ENCODE peak calls at places on chromosome X, in six cellular contexts. One of them, this sample, is unnamed.

GRCh38 chrX:12505127-12505526 is 286.1 kb upstream of the PRPS2 start:
- DNase-seq in stomach: no peak
- DNase-seq in psoas muscle: no peak
- DNase-seq in H9: no peak
- DNase-seq in esophagus squamous epithelium: no peak
- DNase-seq in choroid plexus epithelial cell: no peak
- DNase-seq in this sample: no peak

GRCh38 chrX:129523076-129524055 is at the start of gene SMARCA1:
- DNase-seq in stomach: peak
- DNase-seq in psoas muscle: peak
- DNase-seq in H9: peak
- DNase-seq in esophagus squamous epithelium: no peak
- DNase-seq in choroid plexus epithelial cell: peak
- DNase-seq in this sample: peak

GRCh38 chrX:71577682-71578081 is 555 bp upstream of the GCNA start:
- DNase-seq in stomach: no peak
- DNase-seq in psoas muscle: no peak
- DNase-seq in H9: no peak
- DNase-seq in esophagus squamous epithelium: no peak
- DNase-seq in choroid plexus epithelial cell: no peak
- DNase-seq in this sample: no peak

GRCh38 chrX:47178337-47178736 is 15.3 kb upstream of the UBA1 start:
- DNase-seq in stomach: no peak
- DNase-seq in psoas muscle: no peak
- DNase-seq in H9: no peak
- DNase-seq in esophagus squamous epithelium: no peak
- DNase-seq in choroid plexus epithelial cell: no peak
- DNase-seq in this sample: no peak

GRCh38 chrX:12802741-12803140 is 11.5 kb downstream of the PRPS2 start:
- DNase-seq in stomach: no peak
- DNase-seq in psoas muscle: no peak
- DNase-seq in H9: no peak
- DNase-seq in esophagus squamous epithelium: no peak
- DNase-seq in choroid plexus epithelial cell: peak
- DNase-seq in this sample: no peak

GRCh38 chrX:44183329-44183728 is 160.1 kb downstream of the EFHC2 start:
- DNase-seq in stomach: no peak
- DNase-seq in psoas muscle: no peak
- DNase-seq in H9: no peak
- DNase-seq in esophagus squamous epithelium: no peak
- DNase-seq in choroid plexus epithelial cell: no peak
- DNase-seq in this sample: no peak

GRCh38 chrX:19752043-19752442 is 135.4 kb downstream of the SH3KBP1 start:
- DNase-seq in stomach: no peak
- DNase-seq in psoas muscle: no peak
- DNase-seq in H9: no peak
- DNase-seq in esophagus squamous epithelium: no peak
- DNase-seq in choroid plexus epithelial cell: no peak
- DNase-seq in this sample: no peak

GRCh38 chrX:68286076-68286475 is 147.2 kb downstream of the OPHN1 start:
- DNase-seq in stomach: no peak
- DNase-seq in psoas muscle: no peak
- DNase-seq in H9: no peak
- DNase-seq in esophagus squamous epithelium: no peak
- DNase-seq in choroid plexus epithelial cell: peak
- DNase-seq in this sample: no peak

GRCh38 chrX:78964598-78964997 is 19.4 kb downstream of the P2RY10 start:
- DNase-seq in stomach: no peak
- DNase-seq in psoas muscle: no peak
- DNase-seq in H9: no peak
- DNase-seq in esophagus squamous epithelium: no peak
- DNase-seq in choroid plexus epithelial cell: no peak
- DNase-seq in this sample: no peak

GRCh38 chrX:132393090-132393884 is 95.6 kb downstream of the MBNL3 start:
- DNase-seq in stomach: no peak
- DNase-seq in psoas muscle: no peak
- DNase-seq in H9: no peak
- DNase-seq in esophagus squamous epithelium: no peak
- DNase-seq in choroid plexus epithelial cell: no peak
- DNase-seq in this sample: no peak

GRCh38 chrX:46712733-46713132 is 46.2 kb downstream of the SLC9A7 start:
- DNase-seq in stomach: no peak
- DNase-seq in psoas muscle: no peak
- DNase-seq in H9: no peak
- DNase-seq in esophagus squamous epithelium: no peak
- DNase-seq in choroid plexus epithelial cell: no peak
- DNase-seq in this sample: no peak

GRCh38 chrX:99798951-99799350 is 611.1 kb downstream of the PCDH19 start:
- DNase-seq in stomach: no peak
- DNase-seq in psoas muscle: no peak
- DNase-seq in H9: no peak
- DNase-seq in esophagus squamous epithelium: no peak
- DNase-seq in choroid plexus epithelial cell: no peak
- DNase-seq in this sample: no peak

GRCh38 chrX:53824686-53825085 is 138.2 kb upstream of the HUWE1 start:
- DNase-seq in stomach: no peak
- DNase-seq in psoas muscle: no peak
- DNase-seq in H9: no peak
- DNase-seq in esophagus squamous epithelium: no peak
- DNase-seq in choroid plexus epithelial cell: no peak
- DNase-seq in this sample: no peak

GRCh38 chrX:29797156-29797555 is 418.2 kb upstream of the MAGEB2 start:
- DNase-seq in stomach: no peak
- DNase-seq in psoas muscle: no peak
- DNase-seq in H9: no peak
- DNase-seq in esophagus squamous epithelium: no peak
- DNase-seq in choroid plexus epithelial cell: no peak
- DNase-seq in this sample: no peak

GRCh38 chrX:23003121-23003520 is 3.4 kb downstream of the DDX53 start:
- DNase-seq in stomach: no peak
- DNase-seq in psoas muscle: no peak
- DNase-seq in H9: no peak
- DNase-seq in esophagus squamous epithelium: no peak
- DNase-seq in choroid plexus epithelial cell: peak
- DNase-seq in this sample: no peak

GRCh38 chrX:53280316-53280702 is 1.1 kb downstream of the IQSEC2 start:
- DNase-seq in stomach: no peak
- DNase-seq in psoas muscle: no peak
- DNase-seq in H9: no peak
- DNase-seq in esophagus squamous epithelium: no peak
- DNase-seq in choroid plexus epithelial cell: no peak
- DNase-seq in this sample: no peak

GRCh38 chrX:152917969-152918579 is 20.2 kb downstream of the ZNF185 start:
- DNase-seq in stomach: no peak
- DNase-seq in psoas muscle: no peak
- DNase-seq in H9: no peak
- DNase-seq in esophagus squamous epithelium: no peak
- DNase-seq in choroid plexus epithelial cell: peak
- DNase-seq in this sample: no peak

GRCh38 chrX:675896-676295 is 45.3 kb downstream of the SHOX start:
- DNase-seq in stomach: no peak
- DNase-seq in psoas muscle: no peak
- DNase-seq in H9: peak
- DNase-seq in esophagus squamous epithelium: no peak
- DNase-seq in choroid plexus epithelial cell: no peak
- DNase-seq in this sample: no peak

GRCh38 chrX:37599735-37600134 is 28.3 kb downstream of the LANCL3 start:
- DNase-seq in stomach: peak
- DNase-seq in psoas muscle: no peak
- DNase-seq in H9: no peak
- DNase-seq in esophagus squamous epithelium: no peak
- DNase-seq in choroid plexus epithelial cell: no peak
- DNase-seq in this sample: no peak

GRCh38 chrX:150844016-150844415 is 54.5 kb downstream of the CD99L2 start:
- DNase-seq in stomach: no peak
- DNase-seq in psoas muscle: no peak
- DNase-seq in H9: no peak
- DNase-seq in esophagus squamous epithelium: no peak
- DNase-seq in choroid plexus epithelial cell: no peak
- DNase-seq in this sample: no peak

GRCh38 chrX:9997524-9997923 is 30.4 kb downstream of the CLDN34 start:
- DNase-seq in stomach: no peak
- DNase-seq in psoas muscle: no peak
- DNase-seq in H9: no peak
- DNase-seq in esophagus squamous epithelium: no peak
- DNase-seq in choroid plexus epithelial cell: no peak
- DNase-seq in this sample: no peak

GRCh38 chrX:21481761-21482160 is 107.5 kb downstream of the CNKSR2 start:
- DNase-seq in stomach: no peak
- DNase-seq in psoas muscle: no peak
- DNase-seq in H9: no peak
- DNase-seq in esophagus squamous epithelium: no peak
- DNase-seq in choroid plexus epithelial cell: no peak
- DNase-seq in this sample: no peak

GRCh38 chrX:11724122-11725017 is 33.7 kb upstream of the MSL3 start:
- DNase-seq in stomach: no peak
- DNase-seq in psoas muscle: no peak
- DNase-seq in H9: no peak
- DNase-seq in esophagus squamous epithelium: no peak
- DNase-seq in choroid plexus epithelial cell: peak
- DNase-seq in this sample: peak

GRCh38 chrX:63281465-63281864 is 69.7 kb downstream of the SPIN4 start:
- DNase-seq in stomach: no peak
- DNase-seq in psoas muscle: no peak
- DNase-seq in H9: no peak
- DNase-seq in esophagus squamous epithelium: no peak
- DNase-seq in choroid plexus epithelial cell: no peak
- DNase-seq in this sample: no peak
- TF ChIP-seq CTCF in stomach: no peak
- TF ChIP-seq CTCF in psoas muscle: no peak
- TF ChIP-seq CTCF in H9: no peak
- TF ChIP-seq CTCF in esophagus squamous epithelium: no peak
- TF ChIP-seq CTCF in choroid plexus epithelial cell: no peak
- TF ChIP-seq CTCF in this sample: no peak

GRCh38 chrX:93585661-93586060 is 87.7 kb downstream of the NAP1L3 start:
- DNase-seq in stomach: no peak
- DNase-seq in psoas muscle: no peak
- DNase-seq in H9: no peak
- DNase-seq in esophagus squamous epithelium: no peak
- DNase-seq in choroid plexus epithelial cell: no peak
- DNase-seq in this sample: no peak

GRCh38 chrX:93594780-93595179 is 78.6 kb downstream of the NAP1L3 start:
- DNase-seq in stomach: no peak
- DNase-seq in psoas muscle: no peak
- DNase-seq in H9: no peak
- DNase-seq in esophagus squamous epithelium: no peak
- DNase-seq in choroid plexus epithelial cell: no peak
- DNase-seq in this sample: no peak

DNA sequence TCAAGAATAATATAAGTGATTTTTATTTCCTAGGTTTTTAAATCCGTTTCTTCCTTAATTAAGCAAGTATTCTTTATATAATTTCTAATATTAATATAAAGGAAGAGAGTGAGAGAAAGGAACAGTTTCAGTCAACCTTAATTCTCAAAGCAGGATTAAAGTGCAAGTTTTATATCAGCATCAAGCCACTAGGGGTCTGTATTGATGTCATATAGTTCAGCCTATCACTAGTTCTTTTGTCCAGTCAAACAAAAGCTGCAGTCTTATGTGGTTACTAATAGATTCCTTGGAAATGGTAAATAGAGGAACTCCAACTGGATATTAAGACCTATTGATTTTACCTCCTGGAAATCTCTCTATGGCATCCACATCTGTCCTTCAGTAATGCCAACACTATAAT is 82.0 kb downstream of the NAP1L3 start:
- DNase-seq in stomach: no peak
- DNase-seq in psoas muscle: no peak
- DNase-seq in H9: no peak
- DNase-seq in esophagus squamous epithelium: no peak
- DNase-seq in choroid plexus epithelial cell: no peak
- DNase-seq in this sample: no peak
- TF ChIP-seq CTCF in stomach: no peak
- TF ChIP-seq CTCF in psoas muscle: no peak
- TF ChIP-seq CTCF in H9: peak
- TF ChIP-seq CTCF in esophagus squamous epithelium: no peak
- TF ChIP-seq CTCF in choroid plexus epithelial cell: no peak
- TF ChIP-seq CTCF in this sample: no peak

DNA sequence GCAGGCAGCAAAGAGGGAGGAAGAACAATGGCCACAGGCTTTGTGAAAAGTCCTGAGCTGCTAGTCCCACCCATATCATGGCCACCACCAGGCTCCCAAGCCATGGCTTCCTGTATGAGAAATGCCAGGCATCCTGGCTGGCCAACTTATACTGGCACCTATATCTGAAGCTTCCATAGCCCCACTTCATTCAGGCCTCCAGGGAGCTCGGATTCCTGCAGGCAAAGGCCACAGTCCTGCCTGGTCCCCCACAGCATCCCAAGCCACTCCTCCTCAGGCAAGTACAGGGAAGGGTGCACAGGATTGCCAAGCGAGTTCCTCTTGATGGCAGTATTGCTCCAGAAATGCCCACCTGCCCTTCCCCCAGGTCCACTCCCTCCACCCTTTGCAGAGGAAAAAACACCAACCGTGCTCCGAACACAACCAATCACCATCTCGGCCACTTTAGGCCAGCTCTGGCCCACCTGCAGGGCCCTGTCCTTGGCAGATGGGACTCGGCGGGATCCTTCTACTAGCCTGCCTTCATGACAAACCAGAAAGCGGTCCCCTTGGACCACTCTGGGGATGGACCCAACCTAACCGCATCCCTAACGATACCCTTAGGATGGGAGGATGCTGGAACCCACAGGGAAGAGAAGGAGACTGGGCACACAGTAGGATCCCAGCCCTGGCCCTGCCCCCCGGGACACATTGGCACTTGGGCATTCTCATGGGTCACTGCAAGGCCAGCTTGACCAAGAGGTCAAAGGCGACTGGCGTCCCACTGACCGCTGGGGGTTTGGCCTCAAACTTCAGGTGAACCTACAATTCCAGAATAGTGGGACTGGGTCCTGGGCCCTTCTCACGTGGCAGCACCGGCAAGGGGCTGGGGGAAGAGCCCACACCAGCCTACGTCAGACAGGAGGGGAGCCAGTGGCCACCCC is 220.4 kb upstream of the AGTR2 start:
- DNase-seq in stomach: peak
- DNase-seq in psoas muscle: peak
- DNase-seq in H9: peak
- DNase-seq in esophagus squamous epithelium: no peak
- DNase-seq in choroid plexus epithelial cell: no peak
- DNase-seq in this sample: no peak
- TF ChIP-seq CTCF in stomach: no peak
- TF ChIP-seq CTCF in psoas muscle: peak
- TF ChIP-seq CTCF in H9: peak
- TF ChIP-seq CTCF in esophagus squamous epithelium: no peak
- TF ChIP-seq CTCF in choroid plexus epithelial cell: no peak
- TF ChIP-seq CTCF in this sample: no peak

GRCh38 chrX:97740886-97741285 is 857.2 kb downstream of the RPA4 start:
- DNase-seq in stomach: no peak
- DNase-seq in psoas muscle: no peak
- DNase-seq in H9: no peak
- DNase-seq in esophagus squamous epithelium: no peak
- DNase-seq in choroid plexus epithelial cell: no peak
- DNase-seq in this sample: no peak

GRCh38 chrX:97740044-97740443 is 856.3 kb downstream of the RPA4 start:
- DNase-seq in stomach: no peak
- DNase-seq in psoas muscle: no peak
- DNase-seq in H9: no peak
- DNase-seq in esophagus squamous epithelium: no peak
- DNase-seq in choroid plexus epithelial cell: no peak
- DNase-seq in this sample: no peak

GRCh38 chrX:97747346-97747745 is 863.6 kb downstream of the RPA4 start:
- DNase-seq in stomach: no peak
- DNase-seq in psoas muscle: no peak
- DNase-seq in H9: no peak
- DNase-seq in esophagus squamous epithelium: no peak
- DNase-seq in choroid plexus epithelial cell: no peak
- DNase-seq in this sample: no peak

GRCh38 chrX:97743014-97743413 is 859.3 kb downstream of the RPA4 start:
- DNase-seq in stomach: no peak
- DNase-seq in psoas muscle: no peak
- DNase-seq in H9: no peak
- DNase-seq in esophagus squamous epithelium: no peak
- DNase-seq in choroid plexus epithelial cell: peak
- DNase-seq in this sample: no peak
- TF ChIP-seq CTCF in stomach: no peak
- TF ChIP-seq CTCF in psoas muscle: no peak
- TF ChIP-seq CTCF in H9: peak
- TF ChIP-seq CTCF in esophagus squamous epithelium: peak
- TF ChIP-seq CTCF in choroid plexus epithelial cell: peak
- TF ChIP-seq CTCF in this sample: no peak